ENCODE peak calls at places on chromosome 9, in six cellular contexts. One of them, this sample, is unnamed. For H3K9me3 and H3K36me3, the result is how much of the 10 kb centered on the place peaks cover.

GRCh38 chr9:37066139-37066725 is 32.2 kb upstream of the PAX5 start:
- DNase-seq in tibial artery: no peak
- DNase-seq in IMR-90: no peak
- DNase-seq in adrenal gland: no peak
- DNase-seq in PC-9: no peak
- DNase-seq in Caco-2: no peak
- DNase-seq in this sample: no peak

GRCh38 chr9:83166369-83166768 is 103.4 kb upstream of the RASEF start:
- DNase-seq in tibial artery: no peak
- DNase-seq in Caco-2: peak
- DNase-seq in adrenal gland: no peak
- DNase-seq in PC-9: no peak
- DNase-seq in IMR-90: no peak
- DNase-seq in this sample: peak

GRCh38 chr9:78860806-78861475 is 564.0 kb downstream of the PSAT1 start:
- DNase-seq in PC-9: no peak
- DNase-seq in tibial artery: no peak
- DNase-seq in IMR-90: peak
- DNase-seq in Caco-2: no peak
- DNase-seq in adrenal gland: no peak
- DNase-seq in this sample: no peak

GRCh38 chr9:133521122-133522072 is 3.4 kb downstream of the MYMK start:
- DNase-seq in PC-9: no peak
- DNase-seq in adrenal gland: no peak
- DNase-seq in IMR-90: no peak
- DNase-seq in tibial artery: no peak
- DNase-seq in Caco-2: no peak
- DNase-seq in this sample: peak

GRCh38 chr9:134165357-134166315 is 1.3 kb upstream of the RNU6ATAC start:
- DNase-seq in PC-9: no peak
- DNase-seq in tibial artery: no peak
- DNase-seq in adrenal gland: no peak
- DNase-seq in Caco-2: peak
- DNase-seq in IMR-90: peak
- DNase-seq in this sample: no peak

GRCh38 chr9:127661342-127661741 is 45.4 kb upstream of the CFAP157 start:
- DNase-seq in Caco-2: no peak
- DNase-seq in tibial artery: no peak
- DNase-seq in IMR-90: no peak
- DNase-seq in PC-9: no peak
- DNase-seq in adrenal gland: no peak
- DNase-seq in this sample: no peak

GRCh38 chr9:20262611-20263010 is 359.7 kb downstream of the MLLT3 start:
- DNase-seq in tibial artery: no peak
- DNase-seq in Caco-2: no peak
- DNase-seq in PC-9: no peak
- DNase-seq in adrenal gland: no peak
- DNase-seq in IMR-90: no peak
- DNase-seq in this sample: no peak

GRCh38 chr9:86281577-86282076 is 711 bp downstream of the ISCA1 start:
- DNase-seq in adrenal gland: no peak
- DNase-seq in PC-9: peak
- DNase-seq in Caco-2: no peak
- DNase-seq in IMR-90: no peak
- DNase-seq in tibial artery: no peak
- DNase-seq in this sample: peak

GRCh38 chr9:131179561-131180219 is 54.3 kb downstream of the NUP214 start:
- DNase-seq in IMR-90: peak
- DNase-seq in adrenal gland: no peak
- DNase-seq in Caco-2: no peak
- DNase-seq in tibial artery: no peak
- DNase-seq in PC-9: no peak
- DNase-seq in this sample: no peak

GRCh38 chr9:25678147-25678666 is at the start of gene TUSC1:
- DNase-seq in tibial artery: peak
- DNase-seq in IMR-90: peak
- DNase-seq in PC-9: peak
- DNase-seq in adrenal gland: peak
- DNase-seq in Caco-2: peak
- DNase-seq in this sample: peak

GRCh38 chr9:99259231-99259918 is 37.3 kb downstream of the SEC61B start:
- DNase-seq in IMR-90: no peak
- DNase-seq in adrenal gland: peak
- DNase-seq in Caco-2: no peak
- DNase-seq in tibial artery: peak
- DNase-seq in PC-9: no peak
- DNase-seq in this sample: peak

GRCh38 chr9:126125577-126125976 is 201.1 kb upstream of the MVB12B start:
- DNase-seq in tibial artery: no peak
- DNase-seq in PC-9: no peak
- DNase-seq in IMR-90: no peak
- DNase-seq in adrenal gland: peak
- DNase-seq in Caco-2: no peak
- DNase-seq in this sample: no peak

GRCh38 chr9:135343733-135344522 is 135.7 kb upstream of the PPP1R26 start:
- DNase-seq in Caco-2: peak
- DNase-seq in PC-9: no peak
- DNase-seq in adrenal gland: peak
- DNase-seq in IMR-90: peak
- DNase-seq in tibial artery: no peak
- DNase-seq in this sample: peak

GRCh38 chr9:126612329-126612812 is 1.4 kb upstream of the LMX1B start:
- DNase-seq in Caco-2: no peak
- DNase-seq in adrenal gland: no peak
- DNase-seq in tibial artery: no peak
- DNase-seq in PC-9: no peak
- DNase-seq in IMR-90: no peak
- DNase-seq in this sample: no peak

DNA sequence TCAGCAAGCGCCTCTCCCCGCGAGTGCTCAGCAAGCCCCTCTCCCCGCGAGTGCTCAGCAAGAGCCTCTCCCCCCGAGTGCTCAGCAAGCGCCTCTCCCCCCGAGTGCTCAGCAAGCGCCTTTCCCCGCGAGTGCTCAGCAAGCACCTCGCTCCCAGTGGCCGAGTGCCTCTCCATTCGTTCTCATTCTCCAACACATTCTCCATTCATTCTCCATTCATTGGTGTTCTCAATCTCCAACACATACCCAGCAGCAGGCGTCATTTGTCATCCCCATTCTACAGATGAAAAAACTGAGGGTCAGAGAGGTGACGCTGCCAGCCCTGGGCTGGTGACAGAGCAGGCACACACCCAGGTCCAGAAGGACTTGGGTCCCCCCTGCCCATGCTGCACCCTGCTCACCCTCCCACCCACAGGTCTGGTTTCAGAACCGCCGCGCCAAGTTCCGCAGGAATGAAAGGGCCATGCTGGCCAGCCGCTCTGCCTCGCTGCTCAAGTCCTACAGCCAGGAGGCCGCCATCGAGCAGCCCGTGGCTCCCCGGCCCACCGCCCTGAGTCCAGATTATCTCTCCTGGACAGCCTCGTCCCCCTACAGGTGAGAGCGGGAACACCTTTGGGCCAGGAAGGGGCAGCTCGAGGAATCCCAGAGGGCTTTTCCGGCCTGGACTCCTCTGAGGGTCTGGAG is 32.5 kb downstream of the PTGES start:
- DNase-seq in IMR-90: no peak
- DNase-seq in adrenal gland: no peak
- DNase-seq in tibial artery: no peak
- DNase-seq in Caco-2: no peak
- DNase-seq in PC-9: no peak
- DNase-seq in this sample: no peak
- TF ChIP-seq CTCF in IMR-90: peak
- TF ChIP-seq CTCF in adrenal gland: no peak
- TF ChIP-seq CTCF in tibial artery: no peak
- TF ChIP-seq CTCF in Caco-2: peak
- TF ChIP-seq CTCF in PC-9: peak
- TF ChIP-seq CTCF in this sample: no peak

DNA sequence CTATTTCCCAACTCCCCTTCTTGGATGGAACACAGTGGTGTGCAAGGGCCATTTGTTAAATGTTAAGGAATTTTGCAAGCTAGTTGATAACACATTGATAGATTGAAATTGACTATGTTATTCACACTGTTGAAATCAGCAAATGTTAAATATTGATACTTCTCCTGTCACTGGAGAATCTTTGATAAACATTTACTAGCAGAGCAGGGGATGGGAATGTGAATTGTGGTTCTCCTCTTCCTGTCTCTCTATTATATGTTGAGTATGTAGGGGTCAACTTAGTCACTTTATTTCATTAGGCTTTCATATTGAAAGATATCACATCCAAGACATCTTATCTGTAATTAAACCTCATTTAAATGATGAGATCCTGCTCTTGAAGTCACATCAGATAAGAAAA is 533.9 kb downstream of the TLR4 start:
- DNase-seq in tibial artery: no peak
- DNase-seq in Caco-2: no peak
- DNase-seq in IMR-90: no peak
- DNase-seq in PC-9: no peak
- DNase-seq in adrenal gland: no peak
- DNase-seq in this sample: no peak
- H3K9me3 ChIP-seq in tibial artery: under half
- H3K9me3 ChIP-seq in Caco-2: under half
- H3K9me3 ChIP-seq in IMR-90: under half
- H3K9me3 ChIP-seq in PC-9: under half
- H3K9me3 ChIP-seq in adrenal gland: under half
- H3K9me3 ChIP-seq in this sample: under half

GRCh38 chr9:94213513-94214124 is 45.5 kb upstream of the ZNF169 start:
- DNase-seq in tibial artery: peak
- DNase-seq in PC-9: peak
- DNase-seq in IMR-90: peak
- DNase-seq in adrenal gland: peak
- DNase-seq in Caco-2: peak
- DNase-seq in this sample: peak
- H3K36me3 ChIP-seq in tibial artery: under half
- H3K36me3 ChIP-seq in PC-9: under half
- H3K36me3 ChIP-seq in IMR-90: under half
- H3K36me3 ChIP-seq in adrenal gland: under half
- H3K36me3 ChIP-seq in Caco-2: under half
- H3K36me3 ChIP-seq in this sample: under half

GRCh38 chr9:113589407-113589806 is 125.9 kb downstream of the RGS3 start:
- DNase-seq in Caco-2: no peak
- DNase-seq in PC-9: no peak
- DNase-seq in IMR-90: no peak
- DNase-seq in tibial artery: no peak
- DNase-seq in adrenal gland: no peak
- DNase-seq in this sample: no peak

GRCh38 chr9:113590991-113591898 is 127.7 kb downstream of the RGS3 start:
- DNase-seq in tibial artery: peak
- DNase-seq in adrenal gland: peak
- DNase-seq in Caco-2: peak
- DNase-seq in PC-9: no peak
- DNase-seq in IMR-90: peak
- DNase-seq in this sample: peak

GRCh38 chr9:113590389-113590788 is 126.9 kb downstream of the RGS3 start:
- DNase-seq in adrenal gland: no peak
- DNase-seq in tibial artery: no peak
- DNase-seq in PC-9: no peak
- DNase-seq in IMR-90: no peak
- DNase-seq in Caco-2: no peak
- DNase-seq in this sample: no peak

GRCh38 chr9:113588936-113589335 is 125.4 kb downstream of the RGS3 start:
- DNase-seq in tibial artery: no peak
- DNase-seq in PC-9: no peak
- DNase-seq in adrenal gland: no peak
- DNase-seq in Caco-2: no peak
- DNase-seq in IMR-90: no peak
- DNase-seq in this sample: no peak

GRCh38 chr9:113589890-113590289 is 126.4 kb downstream of the RGS3 start:
- DNase-seq in tibial artery: no peak
- DNase-seq in Caco-2: no peak
- DNase-seq in IMR-90: peak
- DNase-seq in adrenal gland: no peak
- DNase-seq in PC-9: no peak
- DNase-seq in this sample: no peak
- TF ChIP-seq CTCF in tibial artery: peak
- TF ChIP-seq CTCF in Caco-2: peak
- TF ChIP-seq CTCF in IMR-90: peak
- TF ChIP-seq CTCF in adrenal gland: peak
- TF ChIP-seq CTCF in PC-9: peak
- TF ChIP-seq CTCF in this sample: peak